ENCODE peak calls at places on chromosomes 13 and 19, in four cellular contexts. Q is HCT116, K is H1, G is SK-N-SH. T is an unnamed sample. For H3K4me1, the result is how much of the 10 kb centered on the place peaks cover.

GRCh38 chr19:41551212-41551610 is 24.8 kb upstream of the CEACAM21 start:
- DNase-seq in Q (no peak), K (no peak), G (no peak), T (no peak)

GRCh38 chr13:64756621-64757020 is 2473.5 kb downstream of the PCDH9 start:
- DNase-seq in Q (no peak), K (no peak), G (no peak), T (no peak)

GRCh38 chr13:100630564-100630963 is 42.0 kb upstream of the GGACT start:
- DNase-seq in Q (no peak), K (no peak), G (no peak), T (no peak)

GRCh38 chr13:109145631-109146030 is 516.2 kb downstream of the MYO16 start:
- DNase-seq in Q (peak), K (no peak), G (peak), T (peak)

GRCh38 chr13:46495066-46495465 is 57.9 kb upstream of the LRCH1 start:
- DNase-seq in Q (no peak), K (no peak), G (no peak), T (no peak)

GRCh38 chr13:69580255-69580654 is 527.4 kb upstream of the ATXN8OS start:
- DNase-seq in Q (no peak), K (no peak), G (no peak), T (no peak)

GRCh38 chr19:3607398-3608078 is 863 bp upstream of the TBXA2R start:
- DNase-seq in Q (no peak), K (no peak), G (peak), T (no peak)

GRCh38 chr19:7869453-7869909 is 4.7 kb downstream of the PRR36 start:
- DNase-seq in Q (no peak), K (no peak), G (peak), T (no peak)

GRCh38 chr19:58397533-58398037 is 2.1 kb downstream of the RNF225 start:
- DNase-seq in Q (no peak), K (no peak), G (no peak), T (no peak)

GRCh38 chr13:37561031-37561430 is 37.5 kb downstream of the POSTN start:
- DNase-seq in Q (no peak), K (no peak), G (no peak), T (no peak)

GRCh38 chr19:30593358-30593757 is 221.2 kb downstream of the ZNF536 start:
- DNase-seq in Q (no peak), K (no peak), G (no peak), T (no peak)

GRCh38 chr13:58960909-58961308 is 1202.8 kb downstream of the DIAPH3 start:
- DNase-seq in Q (no peak), K (no peak), G (peak), T (no peak)

GRCh38 chr13:102327119-102327617 is 74.7 kb downstream of the FGF14 start:
- DNase-seq in Q (no peak), K (no peak), G (no peak), T (no peak)

GRCh38 chr19:5605362-5605761 is 17.2 kb downstream of the SAFB2 start:
- DNase-seq in Q (no peak), K (no peak), G (no peak), T (no peak)

GRCh38 chr13:84821261-84821660 is 939.0 kb upstream of the SLITRK1 start:
- DNase-seq in Q (no peak), K (no peak), G (peak), T (no peak)

GRCh38 chr19:17210296-17210695 is 4.9 kb upstream of the USE1 start:
- DNase-seq in Q (no peak), K (no peak), G (no peak), T (no peak)

GRCh38 chr13:49329831-49330545 is 82.3 kb downstream of the CDADC1 start:
- DNase-seq in Q (no peak), K (no peak), G (no peak), T (no peak)

GRCh38 chr13:81223784-81224501 is 883.0 kb upstream of the SPRY2 start:
- DNase-seq in Q (no peak), K (no peak), G (no peak), T (no peak)

GRCh38 chr19:33294058-33294798 is 8.1 kb downstream of the CEBPA start:
- DNase-seq in Q (no peak), K (no peak), G (no peak), T (no peak)

GRCh38 chr13:100254002-100254401 is 165.1 kb downstream of the PCCA start:
- DNase-seq in Q (no peak), K (no peak), G (no peak), T (no peak)

GRCh38 chr19:33638167-33639033 is 16.6 kb downstream of the CHST8 start:
- DNase-seq in Q (no peak), K (peak), G (no peak), T (no peak)

GRCh38 chr19:7418575-7418974 is 69.8 kb downstream of the ARHGEF18 start:
- DNase-seq in Q (no peak), K (no peak), G (no peak), T (no peak)

GRCh38 chr13:106088094-106088493 is 447.4 kb downstream of the EFNB2 start:
- DNase-seq in Q (no peak), K (no peak), G (no peak), T (no peak)

GRCh38 chr13:27264181-27264580 is 6.4 kb upstream of the RASL11A start:
- DNase-seq in Q (no peak), K (no peak), G (peak), T (no peak)

GRCh38 chr13:59888408-59888807 is 275.3 kb downstream of the DIAPH3 start:
- DNase-seq in Q (no peak), K (no peak), G (no peak), T (no peak)

GRCh38 chr13:27293873-27294515 is 23.4 kb downstream of the RASL11A start:
- DNase-seq in Q (no peak), K (no peak), G (no peak), T (no peak)

GRCh38 chr13:76798037-76798436 is 88.2 kb downstream of the KCTD12 start:
- DNase-seq in Q (no peak), K (no peak), G (no peak), T (no peak)

GRCh38 chr19:3366104-3366760 is at the start of gene NFIC:
- DNase-seq in Q (peak), K (no peak), G (peak), T (no peak)

GRCh38 chr13:46295531-46296464 is 84.1 kb downstream of the LRRC63 start:
- DNase-seq in Q (no peak), K (no peak), G (no peak), T (no peak)

GRCh38 chr13:73069206-73069815 is 10.5 kb downstream of the KLF5 start:
- DNase-seq in Q (no peak), K (no peak), G (no peak), T (no peak)

GRCh38 chr19:49861541-49862410 is 5.6 kb downstream of the PNKP start:
- DNase-seq in Q (no peak), K (no peak), G (no peak), T (no peak)

GRCh38 chr19:1284293-1284978 is 1.2 kb upstream of the EFNA2 start:
- DNase-seq in Q (no peak), K (no peak), G (no peak), T (no peak)
- H3K27ac ChIP-seq in Q (no peak), K (no peak), G (no peak), T (no peak)

GRCh38 chr19:51531349-51532315 is at the start of gene SIGLEC6:
- DNase-seq in Q (no peak), K (no peak), G (no peak), T (no peak)
- TF ChIP-seq SIN3A in Q (no peak), K (no peak), G (no peak), T (no peak)

GRCh38 chr19:56140583-56141415 is at the start of gene ZNF444:
- DNase-seq in Q (peak), K (peak), G (peak), T (peak)
- H3K4me1 ChIP-seq in Q (under half), K (under half), G (under half), T (under half)

GRCh38 chr13:95275322-95276118 is 25.7 kb downstream of the ABCC4 start:
- DNase-seq in Q (no peak), K (no peak), G (no peak), T (no peak)

GRCh38 chr13:95276119-95276505 is 25.1 kb downstream of the ABCC4 start:
- DNase-seq in Q (no peak), K (no peak), G (no peak), T (no peak)

DNA sequence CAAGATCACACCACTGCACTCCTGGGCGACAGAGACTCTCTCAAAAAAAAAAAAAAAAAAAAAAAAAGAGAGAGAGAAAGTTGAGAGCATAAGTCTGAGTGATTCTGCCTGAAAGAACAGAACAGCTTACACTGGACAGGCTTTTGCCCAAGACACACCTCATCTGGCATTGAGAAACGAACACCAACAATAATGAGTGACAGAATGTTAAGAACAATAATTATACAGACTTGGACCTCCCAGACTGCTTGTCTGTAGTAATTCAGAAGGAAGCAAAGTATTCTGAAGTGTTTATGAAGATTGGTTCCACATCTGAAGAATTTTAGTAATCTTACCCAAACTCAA is 20.0 kb downstream of the ABCC4 start:
- DNase-seq in Q (no peak), K (no peak), G (no peak), T (no peak)
- H3K27ac ChIP-seq in Q (no peak), K (no peak), G (peak), T (peak)

GRCh38 chr13:67136157-67136556 is 94.0 kb downstream of the PCDH9 start:
- DNase-seq in Q (no peak), K (no peak), G (no peak), T (no peak)

GRCh38 chr13:67135356-67135755 is 94.8 kb downstream of the PCDH9 start:
- DNase-seq in Q (no peak), K (no peak), G (no peak), T (no peak)

GRCh38 chr13:67134322-67135129 is 95.6 kb downstream of the PCDH9 start:
- DNase-seq in Q (no peak), K (no peak), G (no peak), T (no peak)

GRCh38 chr13:67131393-67131792 is 98.7 kb downstream of the PCDH9 start:
- DNase-seq in Q (no peak), K (no peak), G (no peak), T (no peak)

GRCh38 chr13:67133476-67133875 is 96.7 kb downstream of the PCDH9 start:
- DNase-seq in Q (no peak), K (no peak), G (no peak), T (no peak)
- TF ChIP-seq SIN3A in Q (no peak), K (no peak), G (no peak), T (no peak)

T was measured in Panc1.